ENCODE peak calls at places on chromosomes 12 and 14, in four cellular contexts. One of them, this sample, is unnamed.

GRCh38 chr12:57089259-57090245 is 638 bp downstream of the NAB2 start:
- DNase-seq in fibroblast of the aortic adventitia: peak; percentile 69
- DNase-seq in A549: no peak
- DNase-seq in GM13977: peak; percentile 44
- DNase-seq in this sample: peak; percentile 75

GRCh38 chr14:77248666-77249065 is 22.3 kb downstream of the NGB start:
- DNase-seq in fibroblast of the aortic adventitia: no peak
- DNase-seq in A549: no peak
- DNase-seq in GM13977: no peak
- DNase-seq in this sample: no peak

GRCh38 chr14:91722386-91722785 is 9.5 kb downstream of the CATSPERB start:
- DNase-seq in fibroblast of the aortic adventitia: peak; percentile 37
- DNase-seq in A549: no peak
- DNase-seq in GM13977: no peak
- DNase-seq in this sample: no peak

GRCh38 chr12:1830981-1831930 is 10.9 kb downstream of the LRTM2 start:
- DNase-seq in fibroblast of the aortic adventitia: peak; percentile 63
- DNase-seq in A549: no peak
- DNase-seq in GM13977: peak; percentile 69
- DNase-seq in this sample: peak; percentile 55

GRCh38 chr14:32332415-32333116 is 3.5 kb downstream of the AKAP6 start:
- DNase-seq in fibroblast of the aortic adventitia: no peak
- DNase-seq in A549: no peak
- DNase-seq in GM13977: no peak
- DNase-seq in this sample: no peak

GRCh38 chr14:44428239-44428924 is 78.7 kb downstream of the FSCB start:
- DNase-seq in fibroblast of the aortic adventitia: no peak
- DNase-seq in A549: no peak
- DNase-seq in GM13977: no peak
- DNase-seq in this sample: peak; percentile 36

GRCh38 chr12:22684526-22685118 is 59.7 kb downstream of the ETNK1 start:
- DNase-seq in fibroblast of the aortic adventitia: peak; percentile 73
- DNase-seq in A549: no peak
- DNase-seq in GM13977: no peak
- DNase-seq in this sample: peak; percentile 67

GRCh38 chr14:23335623-23336022 is 14.4 kb downstream of the PABPN1 start:
- DNase-seq in fibroblast of the aortic adventitia: no peak
- DNase-seq in A549: no peak
- DNase-seq in GM13977: no peak
- DNase-seq in this sample: no peak

GRCh38 chr12:98137278-98137677 is 378.1 kb upstream of the TMPO start:
- DNase-seq in fibroblast of the aortic adventitia: no peak
- DNase-seq in A549: no peak
- DNase-seq in GM13977: no peak
- DNase-seq in this sample: no peak

GRCh38 chr14:100336618-100337530 is 13.7 kb downstream of the SLC25A47 start:
- DNase-seq in fibroblast of the aortic adventitia: no peak
- DNase-seq in A549: no peak
- DNase-seq in GM13977: peak; percentile 76
- DNase-seq in this sample: no peak

GRCh38 chr14:105836160-105836559 is 309.8 kb downstream of the TMEM121 start:
- DNase-seq in fibroblast of the aortic adventitia: no peak
- DNase-seq in A549: no peak
- DNase-seq in GM13977: no peak
- DNase-seq in this sample: no peak

GRCh38 chr12:18882690-18883089 is 144.8 kb downstream of the CAPZA3 start:
- DNase-seq in fibroblast of the aortic adventitia: no peak
- DNase-seq in A549: no peak
- DNase-seq in GM13977: no peak
- DNase-seq in this sample: no peak
- TF ChIP-seq CTCF in fibroblast of the aortic adventitia: no peak
- TF ChIP-seq CTCF in A549: no peak
- TF ChIP-seq CTCF in GM13977: no peak
- TF ChIP-seq CTCF in this sample: no peak

DNA sequence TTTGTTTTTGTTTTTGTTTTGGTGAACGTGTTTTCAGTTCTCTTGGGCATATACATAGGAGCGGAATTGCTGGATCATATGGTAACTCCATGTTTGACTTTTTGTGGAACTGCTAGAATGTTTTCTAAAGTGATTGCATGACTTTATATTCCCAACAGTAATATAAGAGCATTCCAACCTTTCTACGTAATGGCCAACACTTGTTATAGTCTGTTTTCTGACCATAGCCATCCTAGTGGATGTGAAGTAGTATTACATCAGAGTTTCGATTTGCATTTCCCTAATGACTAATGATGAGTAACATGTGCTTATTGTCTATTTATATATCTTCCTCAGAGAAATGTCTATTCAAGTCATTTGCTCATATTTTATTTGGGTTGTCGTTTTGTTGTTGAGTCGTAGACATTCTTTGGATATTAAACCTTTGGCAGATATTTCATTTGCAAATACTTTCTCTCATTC is 268.7 kb downstream of the AEBP2 start:
- DNase-seq in fibroblast of the aortic adventitia: peak; percentile 33
- DNase-seq in A549: no peak
- DNase-seq in GM13977: no peak
- DNase-seq in this sample: peak; percentile 48
- TF ChIP-seq CTCF in fibroblast of the aortic adventitia: peak; percentile 35
- TF ChIP-seq CTCF in A549: no peak
- TF ChIP-seq CTCF in GM13977: no peak
- TF ChIP-seq CTCF in this sample: peak; percentile 14

GRCh38 chr12:49110191-49111155 is at the start of gene LMBR1L:
- DNase-seq in fibroblast of the aortic adventitia: peak; percentile 99
- DNase-seq in A549: peak; percentile 100
- DNase-seq in GM13977: peak; percentile 98
- DNase-seq in this sample: peak; percentile 99
- TF ChIP-seq CTCF in fibroblast of the aortic adventitia: peak; percentile 61
- TF ChIP-seq CTCF in A549: no peak
- TF ChIP-seq CTCF in GM13977: peak; percentile 41
- TF ChIP-seq CTCF in this sample: peak; percentile 51

GRCh38 chr12:132207083-132207775 is 63.0 kb downstream of the NOC4L start:
- DNase-seq in fibroblast of the aortic adventitia: no peak
- DNase-seq in A549: no peak
- DNase-seq in GM13977: no peak
- DNase-seq in this sample: no peak
- TF ChIP-seq CTCF in fibroblast of the aortic adventitia: no peak
- TF ChIP-seq CTCF in A549: no peak
- TF ChIP-seq CTCF in GM13977: no peak
- TF ChIP-seq CTCF in this sample: no peak

DNA sequence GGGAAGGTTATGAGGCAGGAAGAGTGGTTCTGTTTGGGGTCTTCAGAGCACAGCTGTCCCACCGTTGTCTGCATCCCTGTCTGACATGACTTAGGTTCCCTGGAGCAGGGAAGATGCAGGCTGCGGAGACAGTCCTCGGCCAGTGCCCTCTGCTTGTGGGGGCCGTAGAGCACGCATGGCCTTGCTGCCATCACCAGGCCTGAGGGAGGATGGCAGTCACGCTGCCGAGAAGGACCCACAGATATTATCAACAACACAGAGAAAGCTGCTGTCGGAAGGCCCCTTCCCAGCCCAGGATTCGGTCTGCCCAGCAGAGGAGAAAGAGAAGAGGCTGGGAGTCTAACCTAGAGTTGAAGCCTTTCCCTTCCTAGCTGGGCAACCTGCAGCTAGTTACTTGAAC is 35.0 kb downstream of the ERH start:
- DNase-seq in fibroblast of the aortic adventitia: peak; percentile 66
- DNase-seq in A549: no peak
- DNase-seq in GM13977: no peak
- DNase-seq in this sample: peak; percentile 14
- TF ChIP-seq CTCF in fibroblast of the aortic adventitia: peak; percentile 88
- TF ChIP-seq CTCF in A549: no peak
- TF ChIP-seq CTCF in GM13977: peak; percentile 50
- TF ChIP-seq CTCF in this sample: peak; percentile 37

DNA sequence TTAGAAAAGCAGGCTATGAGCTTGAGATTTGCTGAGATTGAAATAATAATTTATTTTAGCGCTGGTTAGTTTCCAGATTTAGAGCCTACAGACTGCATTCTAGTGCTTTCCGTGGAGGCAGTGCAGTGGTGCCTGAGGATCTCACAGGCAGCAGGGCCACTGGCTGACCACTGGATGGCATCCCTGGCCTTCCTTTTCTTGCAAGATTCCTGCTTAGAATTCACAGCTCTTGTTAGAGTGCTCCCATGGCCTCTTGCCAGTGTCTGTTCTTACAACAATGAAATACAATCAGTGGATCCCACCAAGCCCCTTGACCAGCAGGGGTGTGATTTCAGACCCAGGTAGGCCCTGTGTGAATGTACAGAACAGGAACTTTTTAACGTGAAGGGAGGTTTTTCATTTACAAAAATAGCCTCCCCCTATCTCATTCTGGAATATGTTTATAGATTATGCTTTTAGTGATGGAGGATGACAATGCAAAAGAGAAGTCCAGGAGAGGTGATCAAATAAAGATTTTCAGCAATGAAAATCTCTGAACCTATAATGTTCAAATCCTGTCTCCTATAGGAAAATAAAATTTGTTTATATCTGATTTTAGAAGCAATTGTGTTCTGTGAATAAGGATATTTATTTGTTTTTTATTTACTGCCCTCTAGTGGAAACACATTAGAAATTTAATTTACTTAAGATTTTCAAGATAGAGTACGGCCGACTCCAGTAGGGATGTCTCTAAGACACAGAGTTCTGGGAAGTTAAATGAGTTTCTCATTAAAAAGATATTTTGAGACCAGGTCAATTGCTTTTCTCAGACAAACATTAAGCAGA is 362.2 kb upstream of the STXBP6 start:
- DNase-seq in fibroblast of the aortic adventitia: peak; percentile 14
- DNase-seq in A549: no peak
- DNase-seq in GM13977: no peak
- DNase-seq in this sample: peak; percentile 1
- TF ChIP-seq CTCF in fibroblast of the aortic adventitia: no peak
- TF ChIP-seq CTCF in A549: peak; percentile 31
- TF ChIP-seq CTCF in GM13977: peak; percentile 23
- TF ChIP-seq CTCF in this sample: no peak

GRCh38 chr14:90373887-90374286 is 22.9 kb upstream of the CALM1 start:
- DNase-seq in fibroblast of the aortic adventitia: no peak
- DNase-seq in A549: no peak
- DNase-seq in GM13977: no peak
- DNase-seq in this sample: peak; percentile 92

GRCh38 chr14:90374813-90375212 is 22.0 kb upstream of the CALM1 start:
- DNase-seq in fibroblast of the aortic adventitia: no peak
- DNase-seq in A549: no peak
- DNase-seq in GM13977: no peak
- DNase-seq in this sample: no peak

GRCh38 chr14:90368946-90369721 is 27.7 kb upstream of the CALM1 start:
- DNase-seq in fibroblast of the aortic adventitia: no peak
- DNase-seq in A549: peak; percentile 16
- DNase-seq in GM13977: no peak
- DNase-seq in this sample: no peak
- TF ChIP-seq CTCF in fibroblast of the aortic adventitia: no peak
- TF ChIP-seq CTCF in A549: peak; percentile 6
- TF ChIP-seq CTCF in GM13977: no peak
- TF ChIP-seq CTCF in this sample: no peak

GRCh38 chr12:48954061-48954460 is 3.2 kb downstream of the ARF3 start:
- DNase-seq in fibroblast of the aortic adventitia: no peak
- DNase-seq in A549: no peak
- DNase-seq in GM13977: no peak
- DNase-seq in this sample: no peak

GRCh38 chr12:48956279-48957140 is 777 bp downstream of the ARF3 start:
- DNase-seq in fibroblast of the aortic adventitia: peak; percentile 96
- DNase-seq in A549: peak; percentile 94
- DNase-seq in GM13977: peak; percentile 59
- DNase-seq in this sample: peak; percentile 98

GRCh38 chr12:48958049-48958388 is 732 bp upstream of the ARF3 start:
- DNase-seq in fibroblast of the aortic adventitia: no peak
- DNase-seq in A549: no peak
- DNase-seq in GM13977: no peak
- DNase-seq in this sample: no peak

GRCh38 chr12:48954781-48955501 is 2.3 kb downstream of the ARF3 start:
- DNase-seq in fibroblast of the aortic adventitia: no peak
- DNase-seq in A549: no peak
- DNase-seq in GM13977: no peak
- DNase-seq in this sample: no peak

GRCh38 chr12:48957141-48958048 is at the start of gene ARF3:
- DNase-seq in fibroblast of the aortic adventitia: peak; percentile 85
- DNase-seq in A549: peak; percentile 96
- DNase-seq in GM13977: peak; percentile 95
- DNase-seq in this sample: peak; percentile 93
- TF ChIP-seq CTCF in fibroblast of the aortic adventitia: no peak
- TF ChIP-seq CTCF in A549: no peak
- TF ChIP-seq CTCF in GM13977: no peak
- TF ChIP-seq CTCF in this sample: no peak

GRCh38 chr12:68236421-68237059 is 10.9 kb upstream of the IL26 start:
- DNase-seq in fibroblast of the aortic adventitia: peak; percentile 31
- DNase-seq in A549: peak; percentile 28
- DNase-seq in GM13977: peak; percentile 27
- DNase-seq in this sample: peak; percentile 34
- TF ChIP-seq CTCF in fibroblast of the aortic adventitia: peak; percentile 18
- TF ChIP-seq CTCF in A549: no peak
- TF ChIP-seq CTCF in GM13977: no peak
- TF ChIP-seq CTCF in this sample: peak; percentile 13

GRCh38 chr12:48996794-48997718 is 2.1 kb downstream of the DDN start:
- DNase-seq in fibroblast of the aortic adventitia: peak; percentile 55
- DNase-seq in A549: peak; percentile 94
- DNase-seq in GM13977: peak; percentile 88
- DNase-seq in this sample: peak; percentile 71

GRCh38 chr12:48994224-48995060 is 4.7 kb downstream of the DDN start:
- DNase-seq in fibroblast of the aortic adventitia: no peak
- DNase-seq in A549: no peak
- DNase-seq in GM13977: no peak
- DNase-seq in this sample: no peak

GRCh38 chr12:48997719-48998496 is 1.3 kb downstream of the DDN start:
- DNase-seq in fibroblast of the aortic adventitia: no peak
- DNase-seq in A549: peak; percentile 87
- DNase-seq in GM13977: peak; percentile 94
- DNase-seq in this sample: no peak

GRCh38 chr12:48993787-48994186 is 5.4 kb downstream of the DDN start:
- DNase-seq in fibroblast of the aortic adventitia: no peak
- DNase-seq in A549: no peak
- DNase-seq in GM13977: no peak
- DNase-seq in this sample: no peak

DNA sequence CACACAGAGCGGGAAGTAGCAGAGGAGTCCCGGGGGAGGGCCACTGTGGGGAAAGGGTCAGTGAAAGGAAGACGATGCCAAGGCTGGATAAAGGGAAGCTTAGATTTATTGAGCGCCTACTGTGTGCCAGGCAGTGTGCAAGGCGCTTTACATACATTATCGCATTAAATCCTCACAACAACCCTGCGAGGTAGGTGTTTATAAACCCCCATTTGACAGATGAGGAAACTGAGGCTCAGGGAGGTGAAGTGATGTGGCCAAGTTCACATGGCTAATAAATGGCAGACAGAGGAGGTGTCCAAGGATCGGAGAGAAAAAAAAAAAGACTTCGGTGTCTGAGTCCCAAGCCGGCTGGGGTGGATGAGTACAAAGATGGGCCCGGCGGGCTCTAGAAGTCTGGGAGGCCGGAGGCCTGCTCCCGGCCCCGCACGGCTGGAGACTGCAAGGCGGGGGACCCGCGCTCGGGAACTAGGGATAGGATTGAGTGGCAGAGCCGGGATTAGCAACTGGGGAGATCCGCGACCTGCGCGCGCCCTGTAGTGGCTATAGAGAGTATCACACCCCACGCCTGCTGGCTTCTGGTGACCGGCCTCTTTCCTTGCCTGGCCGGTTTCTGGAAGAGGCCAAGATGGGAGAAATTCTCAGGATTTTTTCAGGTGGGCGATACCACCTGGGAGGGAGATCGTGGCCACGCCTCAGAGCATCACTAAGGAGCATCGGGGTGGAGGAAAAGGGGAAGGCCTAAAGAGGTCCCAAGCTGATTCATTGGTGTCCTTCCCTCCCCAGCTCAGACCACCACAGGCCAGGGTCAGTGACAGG is 3.9 kb downstream of the DDN start:
- DNase-seq in fibroblast of the aortic adventitia: peak; percentile 76
- DNase-seq in A549: peak; percentile 99
- DNase-seq in GM13977: peak; percentile 90
- DNase-seq in this sample: peak; percentile 76
- TF ChIP-seq CTCF in fibroblast of the aortic adventitia: peak; percentile 90
- TF ChIP-seq CTCF in A549: peak; percentile 66
- TF ChIP-seq CTCF in GM13977: peak; percentile 89
- TF ChIP-seq CTCF in this sample: peak; percentile 81

This sample was measured in fibroblast of villous mesenchyme.